ENCODE peak calls at places on chromosomes 5 and 9, in six cellular contexts. S is Peyer's patch; T is CD8-positive, alpha-beta memory T cell; A is SK-N-SH; N is coronary artery; R is upper lobe of right lung. D is an unnamed sample.

GRCh38 chr9:135567311-135567710 is 5.8 kb downstream of the PAEP start:
- DNase-seq in S (no peak), T (no peak), A (no peak), N (no peak), R (no peak), D (no peak)

GRCh38 chr5:172418847-172419810 is 35.2 kb downstream of the SH3PXD2B start:
- DNase-seq in S (no peak), T (no peak), A (peak), N (no peak), R (no peak), D (no peak)

GRCh38 chr5:30698217-30698616 is 495.3 kb upstream of the CDH6 start:
- DNase-seq in S (no peak), T (no peak), A (no peak), N (no peak), R (no peak), D (no peak)

GRCh38 chr5:16456103-16456832 is 9.3 kb downstream of the ZNF622 start:
- DNase-seq in S (no peak), T (peak), A (peak), N (no peak), R (peak), D (peak)

GRCh38 chr9:125346351-125346750 is 84.7 kb downstream of the GAPVD1 start:
- DNase-seq in S (no peak), T (no peak), A (no peak), N (no peak), R (no peak), D (no peak)

GRCh38 chr5:144798595-144798994 is 627.9 kb downstream of the KCTD16 start:
- DNase-seq in S (no peak), T (no peak), A (no peak), N (no peak), R (no peak), D (no peak)

GRCh38 chr9:73773896-73774295 is 622.2 kb downstream of the ANXA1 start:
- DNase-seq in S (no peak), T (no peak), A (no peak), N (no peak), R (no peak), D (no peak)

GRCh38 chr5:84597904-84598303 is 213.2 kb upstream of the EDIL3 start:
- DNase-seq in S (no peak), T (no peak), A (no peak), N (no peak), R (no peak), D (no peak)

GRCh38 chr5:37771731-37772130 is 68.1 kb downstream of the GDNF start:
- DNase-seq in S (no peak), T (no peak), A (no peak), N (no peak), R (no peak), D (no peak)

GRCh38 chr5:103290846-103291245 is 32.3 kb downstream of the MACIR start:
- DNase-seq in S (no peak), T (no peak), A (no peak), N (no peak), R (no peak), D (no peak)

GRCh38 chr9:131590907-131591844 is 45.9 kb downstream of the PRRT1B start:
- DNase-seq in S (peak), T (peak), A (peak), N (peak), R (peak), D (peak)

GRCh38 chr5:77882670-77883257 is 106.6 kb upstream of the TBCA start:
- DNase-seq in S (no peak), T (no peak), A (no peak), N (no peak), R (no peak), D (no peak)

GRCh38 chr5:44183753-44184152 is 205.5 kb downstream of the FGF10 start:
- DNase-seq in S (no peak), T (no peak), A (no peak), N (no peak), R (no peak), D (no peak)

GRCh38 chr5:78509145-78509865 is 139.3 kb downstream of the LHFPL2 start:
- DNase-seq in S (no peak), T (no peak), A (no peak), N (no peak), R (no peak), D (no peak)

GRCh38 chr9:91857831-91858669 is 92.0 kb downstream of the ROR2 start:
- DNase-seq in S (no peak), T (no peak), A (no peak), N (no peak), R (no peak), D (no peak)

GRCh38 chr9:91857291-91857781 is 92.7 kb downstream of the ROR2 start:
- DNase-seq in S (no peak), T (no peak), A (peak), N (no peak), R (no peak), D (no peak)

GRCh38 chr9:91855196-91855595 is 94.8 kb downstream of the ROR2 start:
- DNase-seq in S (no peak), T (no peak), A (no peak), N (no peak), R (no peak), D (no peak)

GRCh38 chr9:91856419-91856818 is 93.6 kb downstream of the ROR2 start:
- DNase-seq in S (no peak), T (no peak), A (no peak), N (no peak), R (no peak), D (no peak)

DNA sequence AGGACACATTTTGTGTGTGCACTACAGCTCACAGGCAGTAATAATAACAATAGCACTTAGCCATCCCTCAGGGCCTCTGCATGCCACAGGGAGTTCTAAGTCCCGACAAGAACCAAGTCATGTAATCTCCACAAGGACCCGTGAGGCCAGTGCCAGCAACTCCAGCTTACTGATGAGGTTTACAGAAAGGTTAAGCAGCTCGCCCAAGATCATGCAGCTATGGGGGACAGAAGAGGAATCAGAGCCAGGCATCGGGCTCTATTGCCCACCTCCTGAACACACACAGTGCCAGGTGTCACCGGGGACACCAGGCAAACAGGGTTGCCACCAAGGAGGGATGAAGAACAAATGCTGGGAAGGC is 91.4 kb downstream of the ROR2 start:
- DNase-seq in S (no peak), T (no peak), A (no peak), N (no peak), R (no peak), D (no peak)
- H3K27ac ChIP-seq in S (peak), T (no peak), A (no peak), N (no peak), R (no peak), D (no peak)

GRCh38 chr9:36188212-36188611 is 2.5 kb upstream of the CLTA start:
- DNase-seq in S (no peak), T (no peak), A (no peak), N (no peak), R (no peak), D (no peak)

GRCh38 chr9:36190388-36191289 is at the start of gene CLTA:
- DNase-seq in S (peak), T (peak), A (peak), N (peak), R (peak), D (peak)

GRCh38 chr9:36191290-36191645 is 547 bp downstream of the CLTA start:
- DNase-seq in S (no peak), T (peak), A (no peak), N (no peak), R (peak), D (peak)

GRCh38 chr9:36191696-36192095 is 975 bp downstream of the CLTA start:
- DNase-seq in S (no peak), T (no peak), A (no peak), N (no peak), R (no peak), D (no peak)

GRCh38 chr9:36189978-36190377 is 743 bp upstream of the CLTA start:
- DNase-seq in S (no peak), T (no peak), A (no peak), N (no peak), R (no peak), D (no peak)
- H3K4me3 ChIP-seq in S (peak), T (peak), A (peak), N (peak), R (peak), D (peak)

GRCh38 chr5:154406826-154407225 is 39.0 kb upstream of the SAP30L start:
- DNase-seq in S (no peak), T (no peak), A (no peak), N (no peak), R (no peak), D (no peak)

GRCh38 chr5:154410786-154411185 is 35.0 kb upstream of the SAP30L start:
- DNase-seq in S (no peak), T (no peak), A (no peak), N (peak), R (no peak), D (no peak)

GRCh38 chr5:154411338-154411737 is 34.5 kb upstream of the SAP30L start:
- DNase-seq in S (no peak), T (no peak), A (no peak), N (peak), R (no peak), D (no peak)

GRCh38 chr5:154409230-154409840 is 36.5 kb upstream of the SAP30L start:
- DNase-seq in S (no peak), T (no peak), A (no peak), N (no peak), R (no peak), D (no peak)

DNA sequence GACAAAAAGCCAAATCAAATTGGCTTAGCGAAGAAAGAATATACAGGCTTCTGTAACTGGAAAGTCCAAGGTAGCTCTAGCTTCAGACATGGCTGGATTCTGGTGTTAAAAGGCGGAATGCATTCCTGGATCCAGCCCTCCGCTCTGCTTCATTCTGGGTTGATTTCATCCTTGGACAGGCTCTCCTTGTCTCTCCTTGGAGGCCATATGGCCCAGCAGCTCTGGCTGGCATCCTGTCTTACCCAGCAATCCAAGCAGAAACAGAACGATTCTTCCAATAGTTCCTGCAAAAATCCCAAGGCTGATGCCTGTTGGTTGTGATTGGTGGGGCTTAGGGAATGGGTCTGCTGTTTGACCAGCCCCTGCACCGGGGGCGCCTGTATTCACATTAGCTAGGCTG is 37.0 kb upstream of the SAP30L start:
- DNase-seq in S (no peak), T (no peak), A (no peak), N (no peak), R (no peak), D (no peak)
- H3K27ac ChIP-seq in S (no peak), T (no peak), A (no peak), N (no peak), R (no peak), D (no peak)

GRCh38 chr9:4987996-4988421 is 2.9 kb downstream of the JAK2 start:
- DNase-seq in S (no peak), T (peak), A (peak), N (no peak), R (no peak), D (no peak)

GRCh38 chr9:4986783-4987182 is 1.7 kb downstream of the JAK2 start:
- DNase-seq in S (no peak), T (no peak), A (no peak), N (no peak), R (no peak), D (no peak)

GRCh38 chr9:4985376-4986266 is 549 bp downstream of the JAK2 start:
- DNase-seq in S (peak), T (peak), A (no peak), N (no peak), R (peak), D (peak)

GRCh38 chr9:4984571-4985375 is at the start of gene JAK2:
- DNase-seq in S (peak), T (peak), A (peak), N (peak), R (peak), D (peak)

GRCh38 chr9:4986291-4986690 is 1.2 kb downstream of the JAK2 start:
- DNase-seq in S (no peak), T (no peak), A (no peak), N (no peak), R (no peak), D (no peak)
- H3K4me3 ChIP-seq in S (peak), T (peak), A (peak), N (peak), R (peak), D (peak)

GRCh38 chr9:88379352-88379751 is 8.9 kb upstream of the SPIN1 start:
- DNase-seq in S (no peak), T (no peak), A (no peak), N (no peak), R (no peak), D (no peak)
- H3K27ac ChIP-seq in S (no peak), T (no peak), A (no peak), N (no peak), R (no peak), D (no peak)

GRCh38 chr5:65556718-65557117 is 6.2 kb downstream of the CENPK start:
- DNase-seq in S (no peak), T (no peak), A (no peak), N (no peak), R (no peak), D (no peak)

GRCh38 chr5:65548281-65548680 is 14.7 kb downstream of the CENPK start:
- DNase-seq in S (no peak), T (no peak), A (no peak), N (no peak), R (no peak), D (no peak)

GRCh38 chr5:65555266-65555665 is 7.7 kb downstream of the CENPK start:
- DNase-seq in S (no peak), T (no peak), A (no peak), N (no peak), R (no peak), D (no peak)

GRCh38 chr5:65556181-65556580 is 6.8 kb downstream of the CENPK start:
- DNase-seq in S (no peak), T (no peak), A (no peak), N (no peak), R (no peak), D (no peak)

GRCh38 chr5:65553941-65554340 is 9.0 kb downstream of the CENPK start:
- DNase-seq in S (no peak), T (no peak), A (no peak), N (no peak), R (no peak), D (no peak)
- H3K4me3 ChIP-seq in S (no peak), T (no peak), A (no peak), N (no peak), R (no peak), D (no peak)

GRCh38 chr5:93601433-93602175 is 18.6 kb downstream of the NR2F1 start:
- DNase-seq in S (no peak), T (no peak), A (peak), N (no peak), R (no peak), D (no peak)
- H3K27ac ChIP-seq in S (no peak), T (no peak), A (peak), N (no peak), R (peak), D (peak)

D was measured in lower lobe of right lung.